ENCODE peak calls at places on chromosomes 6 and 20, in six cellular contexts. B is GM23248, M is PC-3, V is OCI-LY7, U is neural progenitor cell, H is GM23338. X is an unnamed sample.

GRCh38 chr6:71375676-71376075 is 87.1 kb downstream of the OGFRL1 start:
- DNase-seq in M (peak; percentile 55), V (no peak), U (no peak), B (peak; percentile 41), H (no peak), X (no peak)

GRCh38 chr6:83057705-83058321 is 7.8 kb downstream of the UBE3D start:
- DNase-seq in B (peak; percentile 75), V (peak; percentile 67), H (peak; percentile 72), U (peak; percentile 70), M (peak; percentile 67), X (peak; percentile 83)

GRCh38 chr6:131948221-131948661 is 2.9 kb downstream of the CCN2 start:
- DNase-seq in H (no peak), U (no peak), M (no peak), V (no peak), B (peak; percentile 48), X (no peak)

GRCh38 chr6:110341671-110342304 is 16.4 kb downstream of the METTL24 start:
- DNase-seq in M (peak; percentile 34), H (peak; percentile 79), B (peak; percentile 34), U (peak; percentile 76), V (peak; percentile 16), X (no peak)

GRCh38 chr20:59008715-59009336 is 1.8 kb upstream of the CTSZ start:
- DNase-seq in H (no peak), V (peak; percentile 26), U (no peak), M (no peak), B (no peak), X (no peak)

GRCh38 chr6:92011681-92012245 is 1407.6 kb downstream of the EPHA7 start:
- DNase-seq in U (no peak), M (no peak), H (no peak), V (no peak), B (no peak), X (no peak)

GRCh38 chr20:50111829-50112495 is 988 bp downstream of the UBE2V1 start:
- DNase-seq in U (no peak), H (no peak), M (no peak), B (peak; percentile 34), V (no peak), X (no peak)

GRCh38 chr6:30461055-30461454 is 28.3 kb upstream of the HLA-E start:
- DNase-seq in H (no peak), B (no peak), U (no peak), V (no peak), M (no peak), X (no peak)

GRCh38 chr20:59191756-59192532 is 28.3 kb downstream of the ZNF831 start:
- DNase-seq in U (no peak), M (no peak), H (no peak), V (no peak), B (no peak), X (no peak)

DNA sequence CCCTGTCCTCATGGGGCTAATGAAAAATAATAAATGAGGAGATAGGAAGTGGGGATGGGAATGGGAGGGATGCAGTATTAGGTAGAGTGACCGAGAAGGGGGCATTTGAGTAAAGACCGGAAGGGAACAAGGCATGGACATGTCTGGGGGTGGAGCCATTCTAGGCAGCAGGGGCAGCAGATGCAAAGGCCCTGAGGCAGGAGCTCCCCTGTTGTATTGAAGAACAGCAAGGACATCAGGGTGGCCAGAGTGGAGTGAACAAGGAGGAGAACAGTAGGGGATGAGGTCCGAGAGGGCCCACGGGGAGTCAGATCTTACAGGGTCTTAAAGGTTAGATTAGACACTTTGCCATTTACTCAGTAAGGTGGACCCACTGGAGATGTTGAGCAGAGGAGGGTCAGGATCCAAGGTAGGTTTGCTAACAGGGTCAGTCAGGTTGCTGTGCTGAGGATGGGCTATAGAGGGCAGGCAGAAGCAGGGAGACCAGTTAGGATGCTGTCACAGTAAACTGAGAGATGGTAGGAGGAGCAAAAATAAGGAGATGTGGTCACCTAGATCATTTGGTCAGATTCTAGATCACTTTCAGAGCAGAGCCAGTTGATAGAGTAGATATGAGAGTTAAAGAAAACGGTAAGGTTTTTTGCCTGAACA is 18.7 kb downstream of the TAF8 start:
- DNase-seq in M (no peak), B (no peak), V (no peak), U (no peak), H (no peak), X (no peak)
- TF ChIP-seq EZH2phosphoT487 in M (no peak), B (no peak), V (no peak), U (no peak), H (no peak), X (no peak)

GRCh38 chr6:7140631-7141366 is 33.0 kb downstream of the RREB1 start:
- DNase-seq in H (peak; percentile 86), U (peak; percentile 89), B (peak; percentile 94), M (peak; percentile 68), V (peak; percentile 54), X (peak; percentile 76)
- H2AFZ ChIP-seq in H (no peak overlapping the region), U (peak overlapping the region; percentile 77), B (peak overlapping the region; percentile 73), M (peak overlapping the region; percentile 68), V (no peak overlapping the region), X (peak overlapping the region; percentile 52)

DNA sequence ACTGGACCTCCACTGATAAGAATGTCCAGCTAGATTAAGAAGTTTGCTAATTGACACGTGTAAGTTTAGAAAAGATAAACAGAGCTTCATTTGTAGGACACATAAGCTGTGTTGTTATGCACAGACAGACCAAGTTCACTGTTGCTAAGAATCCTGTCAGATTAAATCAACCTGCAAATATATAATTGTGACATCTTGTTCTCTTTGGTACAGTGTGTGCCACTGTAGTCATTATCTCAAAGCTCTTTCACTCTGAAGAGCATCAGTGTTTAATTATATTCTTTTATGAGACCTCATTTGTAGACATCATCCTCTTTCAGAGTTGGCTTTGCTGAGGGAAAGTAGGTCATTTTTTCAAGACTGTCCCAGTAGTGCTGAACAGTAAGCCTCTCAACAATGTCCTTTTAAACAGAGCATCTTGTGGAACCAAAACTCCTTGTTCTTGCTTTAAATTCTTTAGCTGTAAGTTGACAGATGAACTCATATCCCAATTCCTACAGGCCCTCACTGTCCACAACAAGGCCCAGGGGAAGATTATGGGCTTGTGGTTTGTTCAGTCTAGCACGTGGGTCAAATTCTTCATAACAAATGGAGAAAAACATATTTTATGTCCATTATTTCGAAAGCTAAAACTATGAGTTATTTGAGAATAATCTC is 252.4 kb downstream of the HDGFL1 start:
- DNase-seq in U (no peak), M (no peak), H (no peak), B (peak; percentile 24), V (no peak), X (no peak)
- TF ChIP-seq EZH2phosphoT487 in U (no peak), M (no peak), H (no peak), B (no peak), V (no peak), X (no peak)

GRCh38 chr6:103122766-103123601 is 1729.5 kb downstream of the GRIK2 start:
- DNase-seq in M (peak; percentile 62), V (peak; percentile 72), U (peak; percentile 90), H (peak; percentile 91), B (peak; percentile 36), X (peak; percentile 53)
- H2AFZ ChIP-seq in M (no peak overlapping the region), V (peak overlapping the region; percentile 38), U (peak overlapping the region; percentile 85), H (peak overlapping the region; percentile 57), B (no peak overlapping the region), X (peak overlapping the region; percentile 9)

X was measured in MM.1S.